ENCODE peak calls at places on chromosomes 12 and 14, in four cellular contexts. V is GM12878, Y is K562, D is endothelial cell of umbilical vein. C is an unnamed sample.

GRCh38 chr14:52080171-52080800 is 11.4 kb upstream of the NID2 start:
- DNase-seq in Y (no peak), D (no peak), V (no peak), C (peak; percentile 77)

GRCh38 chr12:93879476-93880376 is 202.6 kb downstream of the CRADD start:
- DNase-seq in V (no peak), Y (no peak), D (no peak), C (peak; percentile 92)

GRCh38 chr12:106685381-106685780 is 89.1 kb upstream of the RIC8B start:
- DNase-seq in D (no peak), V (no peak), Y (no peak), C (no peak)

GRCh38 chr14:92207012-92207927 is 85.5 kb downstream of the CPSF2 start:
- DNase-seq in D (no peak), V (no peak), Y (peak; percentile 28), C (no peak)

GRCh38 chr12:29581641-29582040 is 84.2 kb upstream of the OVCH1 start:
- DNase-seq in V (no peak), D (peak; percentile 74), Y (no peak), C (peak; percentile 91)

GRCh38 chr14:63524537-63525155 is 18.5 kb downstream of the PPP2R5E start:
- DNase-seq in V (peak; percentile 45), D (no peak), Y (no peak), C (no peak)

GRCh38 chr14:77761205-77761931 is 412 bp upstream of the SNW1 start:
- DNase-seq in D (no peak), V (peak; percentile 84), Y (peak; percentile 29), C (peak; percentile 36)

GRCh38 chr14:73250317-73250713 is 13.0 kb downstream of the PAPLN start:
- DNase-seq in V (no peak), Y (no peak), D (no peak), C (no peak)

GRCh38 chr12:132475304-132476037 is 14.5 kb upstream of the FBRSL1 start:
- DNase-seq in V (no peak), D (no peak), Y (peak; percentile 59), C (no peak)

GRCh38 chr12:108602209-108602705 is 4.4 kb upstream of the TMEM119 start:
- DNase-seq in Y (no peak), D (no peak), V (no peak), C (no peak)

GRCh38 chr12:75816892-75817291 is 214.7 kb downstream of the PHLDA1 start:
- DNase-seq in Y (no peak), D (peak; percentile 48), V (peak; percentile 5), C (peak; percentile 79)

GRCh38 chr12:103673891-103674375 is 86.9 kb downstream of the STAB2 start:
- DNase-seq in Y (no peak), V (no peak), D (no peak), C (no peak)

GRCh38 chr12:89448951-89449371 is 75.6 kb downstream of the GALNT4 start:
- DNase-seq in V (no peak), Y (no peak), D (no peak), C (peak; percentile 54)

GRCh38 chr12:18805516-18806248 is 67.8 kb downstream of the CAPZA3 start:
- DNase-seq in Y (no peak), V (no peak), D (no peak), C (no peak)

GRCh38 chr12:86613306-86613705 is 357.1 kb upstream of the MGAT4C start:
- DNase-seq in V (no peak), Y (no peak), D (peak; percentile 70), C (no peak)

GRCh38 chr12:67647547-67648305 is 819 bp upstream of the DYRK2 start:
- DNase-seq in Y (peak; percentile 70), D (peak; percentile 70), V (no peak), C (peak; percentile 88)

GRCh38 chr12:52074006-52074405 is 4.2 kb downstream of the ATG101 start:
- DNase-seq in V (peak; percentile 63), Y (no peak), D (no peak), C (no peak)

GRCh38 chr12:122275459-122275858 is 9.2 kb upstream of the VPS33A start:
- DNase-seq in Y (no peak), D (no peak), V (no peak), C (no peak)

GRCh38 chr12:99706736-99707473 is 59.4 kb downstream of the GARIN6 start:
- DNase-seq in Y (no peak), V (no peak), D (no peak), C (no peak)

GRCh38 chr12:112102127-112102526 is 6.5 kb downstream of the NAA25 start:
- DNase-seq in D (no peak), Y (no peak), V (no peak), C (no peak)

GRCh38 chr12:442235-442884 is 17.4 kb upstream of the B4GALNT3 start:
- DNase-seq in D (peak; percentile 59), Y (peak; percentile 47), V (no peak), C (peak; percentile 42)

GRCh38 chr12:18864900-18865561 is 127.1 kb downstream of the CAPZA3 start:
- DNase-seq in V (no peak), Y (no peak), D (no peak), C (peak; percentile 73)

GRCh38 chr12:108638997-108639822 is 5.5 kb upstream of the SELPLG start:
- DNase-seq in Y (no peak), V (no peak), D (no peak), C (no peak)

GRCh38 chr12:79563021-79563739 is 127.6 kb downstream of the PAWR start:
- DNase-seq in D (no peak), V (no peak), Y (no peak), C (no peak)

GRCh38 chr12:89832336-89832735 is 123.7 kb upstream of the ATP2B1 start:
- DNase-seq in V (no peak), Y (no peak), D (no peak), C (no peak)

DNA sequence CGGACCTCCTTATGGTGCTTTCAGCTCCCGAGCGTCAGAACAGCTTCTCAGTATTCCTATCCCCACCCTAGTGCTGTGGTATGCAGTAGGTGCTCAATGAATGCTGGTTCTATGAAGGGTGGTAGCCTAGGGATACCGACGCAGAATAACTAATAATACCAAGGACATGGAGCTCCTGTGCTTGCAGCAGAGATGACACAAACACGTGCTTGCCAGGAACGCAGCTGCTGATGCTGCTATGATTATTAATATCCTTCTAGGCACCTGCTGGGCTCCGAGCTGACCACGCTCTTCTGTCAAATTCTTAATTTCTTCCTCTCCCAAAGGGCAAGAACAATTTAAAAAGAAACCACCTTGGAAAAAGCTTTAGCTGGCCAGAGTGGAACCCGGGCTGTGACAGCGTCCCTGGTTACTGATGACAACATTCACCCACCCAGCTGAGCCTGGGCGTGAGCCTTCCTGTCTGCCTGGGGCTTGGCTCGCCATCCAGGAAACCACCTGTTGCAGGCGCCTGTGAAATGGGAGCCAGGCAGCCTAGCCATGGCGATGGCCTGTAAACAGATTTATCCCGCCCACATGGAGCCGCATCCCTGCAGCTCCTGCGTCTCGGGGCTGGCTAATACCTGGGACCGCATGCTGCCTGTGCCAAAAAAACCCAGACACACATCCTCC is 28.8 kb downstream of the CLMN start:
- DNase-seq in V (no peak), D (peak; percentile 47), Y (no peak), C (no peak)
- TF ChIP-seq FOS in V (no peak), D (no peak), Y (no peak), C (no peak)

DNA sequence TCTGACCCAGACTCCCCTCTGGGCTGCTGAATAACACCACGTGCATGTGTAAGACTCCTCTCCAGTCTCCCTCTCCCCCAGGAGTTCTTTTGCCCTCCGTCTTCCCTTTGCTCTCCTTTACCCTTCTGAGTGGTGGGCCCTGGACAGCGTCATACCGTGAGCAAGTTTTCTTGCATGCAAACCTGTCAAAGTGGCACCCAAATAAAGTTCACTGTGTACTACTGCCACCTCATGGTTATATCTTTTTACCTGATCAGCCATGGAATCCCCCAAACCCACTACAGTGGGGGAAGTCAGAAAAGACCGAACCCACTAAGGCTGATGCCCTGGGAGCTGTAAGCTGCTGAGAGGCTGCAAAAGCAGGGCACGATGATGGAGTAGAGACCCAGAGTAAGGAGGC is 131.1 kb upstream of the VRK1 start:
- DNase-seq in Y (no peak), D (no peak), V (no peak), C (no peak)
- TF ChIP-seq FOS in Y (no peak), D (no peak), V (no peak), C (no peak)

DNA sequence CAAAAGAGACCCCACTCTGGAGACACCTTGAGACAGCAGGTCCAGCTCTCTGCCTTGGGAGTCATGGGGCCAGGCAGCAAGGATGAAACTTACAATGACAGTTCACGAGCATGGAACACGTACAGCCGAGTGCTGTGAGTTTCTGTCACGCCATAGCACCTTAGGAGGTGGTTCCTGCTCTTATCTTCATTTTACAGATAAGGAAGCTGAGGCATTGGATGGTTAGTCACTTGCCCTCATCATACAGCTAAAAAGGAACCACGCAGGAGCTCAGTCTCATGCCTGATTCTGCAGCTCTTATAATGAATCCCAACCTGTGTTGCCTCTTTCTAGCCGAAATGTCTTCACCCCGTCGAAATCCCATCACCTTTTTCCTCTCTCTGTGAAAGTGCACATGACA is 39.9 kb downstream of the C14orf132 start:
- DNase-seq in V (no peak), D (no peak), Y (no peak), C (no peak)
- TF ChIP-seq FOS in V (no peak), D (no peak), Y (no peak), C (no peak)

GRCh38 chr14:99395904-99396530 is 84.6 kb downstream of the SETD3 start:
- DNase-seq in D (no peak), V (no peak), Y (no peak), C (peak; percentile 54)
- TF ChIP-seq FOS in D (no peak), V (no peak), Y (no peak), C (no peak)